ENCODE peak calls at places on chromosomes 1 and 21, in nine cellular contexts. I is esophagus muscularis mucosa, S is stomach, F is sigmoid colon, H is transverse colon, Q is spleen, R is K562, P is SK-N-SH, K is HCT116. V is an unnamed sample.

GRCh38 chr1:26351591-26352337 is 2.2 kb downstream of the CRYBG2 start:
- DNase-seq in I (no peak), S (no peak), F (no peak), H (peak; percentile 35), Q (no peak), R (peak; percentile 54), P (no peak), K (peak; percentile 41), V (no peak)

GRCh38 chr1:109361649-109362048 is 36.1 kb downstream of the SORT1 start:
- DNase-seq in I (no peak), S (no peak), F (no peak), H (no peak), Q (no peak), R (no peak), P (no peak), K (no peak), V (no peak)

GRCh38 chr1:91428182-91428798 is 23.7 kb upstream of the HFM1 start:
- DNase-seq in I (no peak), S (no peak), F (no peak), H (no peak), Q (no peak), R (no peak), P (no peak), K (no peak), V (no peak)

GRCh38 chr1:90133133-90133532 is 138.2 kb downstream of the ZNF326 start:
- DNase-seq in I (no peak), S (no peak), F (no peak), H (peak; percentile 23), Q (no peak), R (peak; percentile 22), P (peak; percentile 24), K (peak; percentile 31), V (no peak)

GRCh38 chr1:220680085-220680687 is 10.0 kb upstream of the C1orf115 start:
- DNase-seq in I (no peak), S (no peak), F (no peak), H (no peak), Q (no peak), R (peak; percentile 46), P (peak; percentile 71), K (peak; percentile 43), V (no peak)

GRCh38 chr1:201614262-201615015 is 75.5 kb downstream of the NAV1 start:
- DNase-seq in I (no peak), S (peak; percentile 53), F (no peak), H (no peak), Q (no peak), R (peak; percentile 77), P (no peak), K (no peak), V (peak; percentile 57)

GRCh38 chr1:24714859-24715520 is 30.3 kb upstream of the CLIC4 start:
- DNase-seq in I (no peak), S (no peak), F (peak; percentile 78), H (no peak), Q (no peak), R (peak; percentile 6), P (no peak), K (no peak), V (no peak)

GRCh38 chr1:81179239-81179638 is 621.5 kb upstream of the ADGRL2 start:
- DNase-seq in I (no peak), S (no peak), F (no peak), H (no peak), Q (no peak), R (no peak), P (no peak), K (peak; percentile 19), V (no peak)

GRCh38 chr1:162950187-162950586 is 89.2 kb upstream of the CCDC190 start:
- DNase-seq in I (no peak), S (no peak), F (no peak), H (no peak), Q (no peak), R (no peak), P (no peak), K (no peak), V (no peak)

GRCh38 chr1:234608026-234608719 is 1.8 kb downstream of the IRF2BP2 start:
- DNase-seq in I (no peak), S (peak; percentile 79), F (peak; percentile 94), H (peak; percentile 84), Q (peak; percentile 93), R (peak; percentile 53), P (peak; percentile 51), K (no peak), V (peak; percentile 91)

GRCh38 chr1:208534604-208534907 is 290.4 kb upstream of the PLXNA2 start:
- DNase-seq in I (peak; percentile 83), S (no peak), F (no peak), H (peak; percentile 25), Q (no peak), R (no peak), P (no peak), K (no peak), V (no peak)

GRCh38 chr1:40955266-40955665 is 24.2 kb upstream of the CTPS1 start:
- DNase-seq in I (no peak), S (no peak), F (no peak), H (no peak), Q (no peak), R (no peak), P (no peak), K (no peak), V (no peak)

GRCh38 chr21:35179990-35180557 is 131.0 kb upstream of the RUNX1 start:
- DNase-seq in I (no peak), S (no peak), F (no peak), H (no peak), Q (no peak), R (no peak), P (no peak), K (no peak), V (no peak)

GRCh38 chr1:24411963-24412362 is 1.6 kb downstream of the STPG1 start:
- DNase-seq in I (no peak), S (no peak), F (no peak), H (no peak), Q (no peak), R (no peak), P (no peak), K (no peak), V (no peak)

GRCh38 chr1:205091043-205091740 is 6.9 kb upstream of the TMEM81 start:
- DNase-seq in I (no peak), S (no peak), F (no peak), H (no peak), Q (no peak), R (no peak), P (peak; percentile 49), K (no peak), V (no peak)

GRCh38 chr1:201499795-201500669 is 6.9 kb downstream of the CSRP1 start:
- DNase-seq in I (no peak), S (no peak), F (no peak), H (no peak), Q (no peak), R (no peak), P (no peak), K (no peak), V (no peak)

GRCh38 chr1:1062364-1063163 is 11.5 kb downstream of the RNF223 start:
- DNase-seq in I (no peak), S (no peak), F (no peak), H (no peak), Q (no peak), R (peak; percentile 57), P (peak; percentile 67), K (no peak), V (no peak)

GRCh38 chr1:1059494-1060280 is 14.4 kb downstream of the RNF223 start:
- DNase-seq in I (peak; percentile 96), S (peak; percentile 97), F (peak; percentile 91), H (peak; percentile 95), Q (peak; percentile 96), R (peak; percentile 95), P (peak; percentile 96), K (no peak), V (peak; percentile 90)

GRCh38 chr1:1063261-1063944 is 10.7 kb downstream of the RNF223 start:
- DNase-seq in I (no peak), S (no peak), F (no peak), H (no peak), Q (no peak), R (no peak), P (no peak), K (no peak), V (peak; percentile 69)

GRCh38 chr1:1060281-1061000 is 13.7 kb downstream of the RNF223 start:
- DNase-seq in I (no peak), S (no peak), F (no peak), H (no peak), Q (no peak), R (no peak), P (no peak), K (no peak), V (peak; percentile 81)

GRCh38 chr1:1061682-1062363 is 12.3 kb downstream of the RNF223 start:
- DNase-seq in I (no peak), S (no peak), F (no peak), H (no peak), Q (no peak), R (peak; percentile 55), P (no peak), K (no peak), V (no peak)
- TF ChIP-seq CTCF in I (no peak), S (no peak), F (no peak), H (no peak), Q (no peak), R (no peak), P (no peak), K (no peak), V (no peak)

DNA sequence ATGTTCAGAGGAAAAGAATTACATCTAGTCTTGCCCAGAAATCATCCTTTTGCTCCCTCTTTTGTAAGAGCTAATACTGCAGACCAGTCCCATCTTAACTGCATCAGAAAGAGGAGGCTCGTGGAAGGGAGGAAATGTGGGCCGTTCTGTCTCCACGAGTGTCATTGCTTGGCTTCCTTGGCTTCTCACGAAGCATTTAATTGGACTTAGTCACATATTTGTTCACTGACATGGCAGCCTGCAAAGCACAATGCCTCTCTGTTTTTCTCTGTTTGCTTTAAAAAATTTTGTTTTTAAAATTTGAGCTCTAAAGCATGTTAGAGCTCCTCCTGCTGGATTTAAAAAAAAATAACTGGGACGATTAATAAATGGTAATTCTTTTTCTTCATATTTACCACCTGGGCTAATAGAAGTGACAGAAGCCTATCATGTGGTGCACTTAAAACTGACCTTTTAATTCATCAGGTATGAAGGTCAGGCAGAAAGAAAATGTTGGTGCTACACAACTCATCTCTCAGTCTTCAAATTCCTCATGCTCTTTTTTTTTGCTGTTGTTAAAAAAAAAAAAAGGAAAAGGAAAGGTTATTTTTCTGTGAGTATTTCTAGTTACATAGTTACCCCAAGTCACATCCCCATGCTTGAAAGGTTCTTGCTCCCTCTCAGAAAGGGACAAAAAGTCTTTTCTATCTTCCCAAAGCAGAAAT is 21.0 kb upstream of the C1orf105 start:
- DNase-seq in I (no peak), S (peak; percentile 28), F (peak; percentile 90), H (peak; percentile 37), Q (no peak), R (no peak), P (peak; percentile 29), K (peak; percentile 58), V (no peak)
- TF ChIP-seq POLR2AphosphoS5 in I (peak; percentile 70), S (peak; percentile 72), F (peak; percentile 43), H (peak; percentile 56), Q (no peak), R (no peak), P (peak; percentile 37), K (no peak), V (no peak)

GRCh38 chr1:1431006-1431844 is 4.3 kb upstream of the VWA1 start:
- DNase-seq in I (no peak), S (no peak), F (no peak), H (no peak), Q (peak; percentile 61), R (peak; percentile 60), P (no peak), K (no peak), V (no peak)
- H3K4me1 ChIP-seq in I (peaks cover 99% of the 10 kb centered on the region), S (peaks cover 80% of the 10 kb centered on the region), F (peaks cover 80% of the 10 kb centered on the region), H (peaks cover 61% of the 10 kb centered on the region), Q (peaks cover 57% of the 10 kb centered on the region), R (peaks cover 45% of the 10 kb centered on the region), P (peaks cover 25% of the 10 kb centered on the region), K (peaks cover 45% of the 10 kb centered on the region), V (peaks cover 66% of the 10 kb centered on the region)

GRCh38 chr1:179744401-179745130 is 1.5 kb downstream of the FAM163A start:
- DNase-seq in I (no peak), S (no peak), F (no peak), H (no peak), Q (no peak), R (no peak), P (peak; percentile 65), K (no peak), V (no peak)
- TF ChIP-seq CTCF in I (no peak), S (no peak), F (no peak), H (no peak), Q (no peak), R (no peak), P (no peak), K (no peak), V (no peak)

V was measured in upper lobe of left lung.